ENCODE peak calls at places on chromosomes 5 and 9, in ten cellular contexts. J is fibroblast of lung, X is kidney, W is pancreas, I is heart right ventricle, S is right atrium auricular region, Y is A673, Z is hepatocyte, B is OCI-LY7, G is HCT116. L is an unnamed sample.

GRCh38 chr5:127396490-127397155 is 106.0 kb downstream of the MEGF10 start:
- DNase-seq in B (no peak), X (peak), S (no peak), Z (no peak), G (no peak), J (no peak), W (no peak), I (no peak), Y (no peak), L (no peak)

GRCh38 chr9:114811301-114811700 is 5.5 kb upstream of the TNFSF15 start:
- DNase-seq in G (no peak), S (no peak), W (no peak), I (no peak), Z (no peak), B (no peak), J (no peak), Y (no peak), X (no peak), L (peak)

GRCh38 chr9:108374606-108375005 is 481.2 kb downstream of the ACTL7B start:
- DNase-seq in G (no peak), J (no peak), Z (no peak), B (no peak), S (no peak), W (no peak), Y (no peak), I (no peak), X (no peak), L (peak)

GRCh38 chr5:150117945-150118560 is 31.7 kb upstream of the CSF1R start:
- DNase-seq in I (peak), J (no peak), W (no peak), X (peak), Z (no peak), B (no peak), G (no peak), Y (no peak), S (no peak), L (no peak)

GRCh38 chr5:123448017-123448617 is 24.9 kb upstream of the CEP120 start:
- DNase-seq in Y (no peak), J (no peak), G (no peak), W (no peak), X (no peak), B (no peak), Z (no peak), I (no peak), S (no peak), L (no peak)

GRCh38 chr5:12870870-12871539 is 966.8 kb upstream of the CTNND2 start:
- DNase-seq in S (no peak), I (no peak), X (no peak), B (no peak), Z (no peak), G (no peak), Y (no peak), W (no peak), J (no peak), L (no peak)

GRCh38 chr5:60630836-60631235 is 69.1 kb downstream of the DEPDC1B start:
- DNase-seq in J (no peak), I (no peak), S (no peak), W (no peak), G (no peak), Z (no peak), Y (no peak), B (no peak), X (no peak), L (no peak)

GRCh38 chr9:12684923-12685468 is 8.2 kb upstream of the TYRP1 start:
- DNase-seq in X (no peak), S (no peak), W (no peak), B (no peak), J (no peak), I (no peak), Z (no peak), G (no peak), Y (no peak), L (peak)

GRCh38 chr9:126915281-126915816 is 767 bp downstream of the RALGPS1 start:
- DNase-seq in Y (no peak), S (no peak), W (peak), J (no peak), I (no peak), Z (peak), G (peak), X (peak), B (peak), L (no peak)

GRCh38 chr9:106745876-106746275 is 117.1 kb upstream of the ZNF462 start:
- DNase-seq in G (no peak), X (no peak), Z (no peak), W (no peak), S (no peak), J (no peak), B (no peak), Y (no peak), I (no peak), L (no peak)

GRCh38 chr9:10562581-10563343 is 50.0 kb downstream of the PTPRD start:
- DNase-seq in B (no peak), I (no peak), Z (peak), W (no peak), Y (peak), G (no peak), S (no peak), X (no peak), J (no peak), L (no peak)

GRCh38 chr5:17190242-17190778 is 27.1 kb upstream of the BASP1 start:
- DNase-seq in G (peak), Z (peak), Y (peak), S (peak), W (no peak), B (peak), J (peak), X (no peak), I (peak), L (peak)

GRCh38 chr5:135747824-135748223 is 86.6 kb upstream of the SLC25A48 start:
- DNase-seq in X (no peak), G (no peak), Z (no peak), I (no peak), W (no peak), J (no peak), Y (no peak), S (no peak), B (no peak), L (no peak)

GRCh38 chr5:111385970-111386831 is 126.1 kb downstream of the STARD4 start:
- DNase-seq in S (no peak), Y (peak), Z (no peak), W (no peak), X (peak), I (no peak), B (no peak), J (no peak), G (no peak), L (no peak)

GRCh38 chr9:71487046-71487445 is 281.3 kb downstream of the CEMIP2 start:
- DNase-seq in I (no peak), S (no peak), B (no peak), X (no peak), G (no peak), Y (no peak), Z (peak), W (no peak), J (no peak), L (no peak)

GRCh38 chr9:132857601-132858342 is 20.3 kb downstream of the AK8 start:
- DNase-seq in I (no peak), Y (peak), S (no peak), B (no peak), W (no peak), J (peak), Z (peak), G (peak), X (no peak), L (peak)

GRCh38 chr5:139361821-139362429 is 20.3 kb downstream of the PAIP2 start:
- DNase-seq in B (no peak), S (no peak), Z (no peak), I (no peak), X (no peak), G (no peak), Y (no peak), W (no peak), J (no peak), L (no peak)

GRCh38 chr9:27365977-27366376 is 69.0 kb upstream of the EQTN start:
- DNase-seq in G (no peak), J (no peak), X (no peak), B (no peak), I (no peak), S (no peak), W (no peak), Z (no peak), Y (peak), L (no peak)

GRCh38 chr5:145982572-145983314 is 46.4 kb downstream of the SH3RF2 start:
- DNase-seq in W (no peak), Z (peak), Y (no peak), G (no peak), X (no peak), S (no peak), I (no peak), B (no peak), J (no peak), L (no peak)

GRCh38 chr9:83472221-83472665 is 66.0 kb downstream of the FRMD3 start:
- DNase-seq in B (no peak), S (no peak), W (no peak), J (no peak), Z (peak), I (peak), G (no peak), X (no peak), Y (no peak), L (peak)

GRCh38 chr9:129320575-129321311 is 142.7 kb upstream of the IER5L start:
- DNase-seq in S (peak), G (no peak), B (no peak), Y (peak), Z (peak), J (peak), I (peak), W (peak), X (peak), L (peak)

GRCh38 chr9:93128715-93129224 is 5.3 kb downstream of the NINJ1 start:
- DNase-seq in B (no peak), Y (no peak), I (no peak), S (no peak), W (no peak), Z (no peak), J (no peak), X (no peak), G (no peak), L (no peak)

GRCh38 chr5:32916648-32917047 is 205.5 kb downstream of the NPR3 start:
- DNase-seq in S (no peak), G (peak), Z (peak), I (no peak), Y (peak), X (no peak), J (peak), B (no peak), W (no peak), L (peak)

GRCh38 chr5:3592298-3592697 is 3.3 kb upstream of the IRX1 start:
- DNase-seq in G (no peak), Z (no peak), W (no peak), J (no peak), X (peak), B (no peak), Y (no peak), I (no peak), S (no peak), L (no peak)

GRCh38 chr5:172606156-172606785 is 34.8 kb upstream of the NEURL1B start:
- DNase-seq in Z (no peak), W (no peak), Y (no peak), J (no peak), X (no peak), B (no peak), G (no peak), S (no peak), I (peak), L (no peak)

GRCh38 chr5:39409036-39409435 is 15.7 kb downstream of the DAB2 start:
- DNase-seq in X (no peak), B (no peak), G (no peak), J (peak), W (no peak), S (no peak), Y (no peak), I (no peak), Z (no peak), L (no peak)

GRCh38 chr5:41392016-41392415 is 118.4 kb downstream of the PLCXD3 start:
- DNase-seq in J (no peak), W (no peak), Z (no peak), G (no peak), S (no peak), B (no peak), X (no peak), I (no peak), Y (no peak), L (no peak)

GRCh38 chr9:94990897-94991561 is 264.5 kb downstream of the AOPEP start:
- DNase-seq in J (no peak), Z (no peak), I (no peak), Y (no peak), G (no peak), S (no peak), X (no peak), B (no peak), W (no peak), L (no peak)

GRCh38 chr5:116032094-116032517 is at the start of gene ARL14EPL:
- DNase-seq in W (no peak), Z (peak), I (no peak), J (peak), B (no peak), S (peak), X (no peak), G (peak), Y (peak), L (peak)

GRCh38 chr5:1521671-1522600 is 1.8 kb downstream of the LPCAT1 start:
- DNase-seq in S (peak), Y (peak), I (peak), X (peak), B (no peak), Z (peak), W (peak), G (no peak), J (peak), L (peak)

GRCh38 chr5:146515473-146516150 is 378 bp downstream of the GPR151 start:
- DNase-seq in W (no peak), I (no peak), X (no peak), S (no peak), G (no peak), J (no peak), Z (no peak), B (no peak), Y (no peak), L (no peak)

GRCh38 chr9:1839984-1840383 is 175.2 kb upstream of the SMARCA2 start:
- DNase-seq in S (no peak), X (no peak), Y (peak), J (no peak), W (no peak), G (no peak), Z (no peak), B (no peak), I (no peak), L (no peak)

GRCh38 chr9:116103976-116104820 is 49.4 kb upstream of the PAPPA start:
- DNase-seq in Y (no peak), Z (no peak), B (no peak), W (no peak), I (no peak), S (no peak), X (no peak), J (no peak), G (no peak), L (no peak)

GRCh38 chr5:128534729-128535128 is 3.3 kb downstream of the FBN2 start:
- DNase-seq in X (no peak), W (no peak), J (peak), Y (peak), G (no peak), S (no peak), B (no peak), I (peak), Z (peak), L (no peak)

GRCh38 chr5:79147076-79147475 is 35.5 kb downstream of the BHMT start:
- DNase-seq in S (no peak), J (no peak), W (no peak), G (no peak), I (no peak), X (no peak), Z (no peak), B (no peak), Y (no peak), L (no peak)

GRCh38 chr5:96026334-96027065 is 64.8 kb upstream of the ELL2 start:
- DNase-seq in S (no peak), X (no peak), Z (no peak), Y (no peak), G (peak), B (no peak), W (no peak), I (no peak), J (peak), L (peak)

GRCh38 chr5:176389114-176389768 is 690 bp downstream of the HIGD2A start:
- DNase-seq in S (no peak), Z (no peak), I (no peak), Y (no peak), W (no peak), G (no peak), J (no peak), B (no peak), X (no peak), L (no peak)

GRCh38 chr5:75051217-75051751 is 1.1 kb downstream of the GCNT4 start:
- DNase-seq in G (no peak), B (no peak), Y (no peak), X (no peak), J (no peak), S (no peak), W (peak), I (no peak), Z (peak), L (no peak)

GRCh38 chr9:113901196-113901818 is 25.2 kb downstream of the ZNF618 start:
- DNase-seq in W (no peak), Z (no peak), I (no peak), X (no peak), G (no peak), J (no peak), S (peak), Y (no peak), B (no peak), L (no peak)

GRCh38 chr5:159105318-159106053 is 5.8 kb upstream of the EBF1 start:
- DNase-seq in I (no peak), S (no peak), Z (no peak), Y (no peak), J (no peak), X (no peak), W (no peak), G (no peak), B (no peak), L (no peak)
- H3K4me3 ChIP-seq in I (peak), S (no peak), Z (no peak), Y (no peak), J (no peak), X (no peak), W (no peak), G (no peak), B (no peak), L (no peak)

GRCh38 chr9:29691758-29692407 is 2118.6 kb upstream of the C9orf72 start:
- DNase-seq in W (peak), Y (peak), B (peak), X (no peak), G (peak), I (no peak), Z (peak), J (peak), S (no peak), L (peak)
- TF ChIP-seq CTCF in W (no peak), Y (peak), B (peak), X (no peak), G (peak), I (no peak), Z (peak), J (no peak), S (no peak), L (peak)

GRCh38 chr9:124520206-124520596 is 13.0 kb upstream of the NR5A1 start:
- DNase-seq in G (no peak), I (no peak), J (no peak), Z (no peak), X (no peak), S (no peak), B (no peak), W (no peak), Y (no peak), L (no peak)

GRCh38 chr9:124522121-124523098 is 15.2 kb upstream of the NR5A1 start:
- DNase-seq in Y (no peak), G (peak), I (no peak), X (no peak), J (no peak), W (no peak), B (no peak), S (no peak), Z (no peak), L (no peak)

GRCh38 chr9:124518116-124518515 is 10.9 kb upstream of the NR5A1 start:
- DNase-seq in J (no peak), S (no peak), Z (no peak), X (no peak), G (no peak), Y (no peak), W (no peak), I (no peak), B (no peak), L (no peak)

GRCh38 chr9:124517600-124517999 is 10.4 kb upstream of the NR5A1 start:
- DNase-seq in J (no peak), X (no peak), I (no peak), S (no peak), G (no peak), Z (no peak), B (no peak), W (no peak), Y (no peak), L (no peak)

GRCh38 chr9:124521142-124521541 is 13.9 kb upstream of the NR5A1 start:
- DNase-seq in Z (no peak), W (no peak), I (no peak), B (no peak), Y (no peak), G (no peak), J (no peak), X (no peak), S (no peak), L (no peak)
- H3K4me3 ChIP-seq in Z (no peak), W (no peak), I (no peak), B (no peak), Y (no peak), G (no peak), J (no peak), X (no peak), S (no peak), L (no peak)

GRCh38 chr5:104352954-104353353 is 790.4 kb upstream of the NUDT12 start:
- DNase-seq in S (no peak), J (no peak), I (no peak), B (no peak), X (no peak), W (no peak), G (no peak), Y (no peak), Z (no peak), L (no peak)

GRCh38 chr5:104345513-104345823 is 782.9 kb upstream of the NUDT12 start:
- DNase-seq in Y (no peak), Z (no peak), W (no peak), B (no peak), I (no peak), S (no peak), J (no peak), G (no peak), X (no peak), L (no peak)

GRCh38 chr5:104344809-104345512 is 782.4 kb upstream of the NUDT12 start:
- DNase-seq in Y (peak), W (no peak), G (peak), J (peak), B (no peak), I (no peak), X (no peak), Z (no peak), S (no peak), L (peak)

DNA sequence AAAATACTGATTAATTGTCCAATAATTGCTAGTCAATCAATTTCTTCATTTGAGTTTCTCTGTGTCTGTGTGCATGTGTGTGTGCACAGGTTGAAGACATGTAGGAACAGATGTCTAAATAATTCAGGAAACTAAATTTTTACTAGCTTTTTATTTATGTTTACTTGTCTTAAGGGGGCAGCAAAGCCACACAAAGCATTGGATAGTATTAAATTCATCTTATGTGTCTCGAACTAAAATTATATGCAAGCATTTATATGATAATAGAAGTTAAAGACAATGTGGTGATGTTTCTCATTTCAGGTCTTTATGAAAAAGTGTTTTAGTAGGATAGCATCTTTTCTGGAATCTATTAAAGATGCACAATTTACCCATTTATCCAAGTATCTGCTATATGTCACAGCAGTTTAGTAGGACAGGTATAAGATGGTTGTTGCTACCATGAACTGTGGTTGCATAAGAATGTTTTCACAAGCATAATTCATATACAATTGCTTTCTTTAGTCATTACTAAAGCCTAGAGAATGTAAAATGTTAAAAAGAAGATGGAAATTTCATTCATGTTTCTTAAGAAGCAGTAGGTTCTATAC is 784.6 kb upstream of the NUDT12 start:
- DNase-seq in X (no peak), Y (peak), B (no peak), I (no peak), Z (peak), G (peak), S (no peak), W (no peak), J (peak), L (peak)
- TF ChIP-seq CTCF in X (no peak), Y (peak), B (peak), I (no peak), Z (peak), G (no peak), S (no peak), W (no peak), J (no peak), L (peak)

GRCh38 chr5:143434261-143435206 is 31.0 kb upstream of the NR3C1 start:
- DNase-seq in Y (no peak), Z (no peak), W (no peak), I (no peak), J (no peak), G (no peak), B (peak), X (no peak), S (no peak), L (peak)
- H3K4me3 ChIP-seq in Y (no peak), Z (no peak), W (peak), I (peak), J (no peak), G (no peak), B (peak), X (peak), S (no peak), L (no peak)

L was measured in fibroblast of the aortic adventitia.